ENCODE peak calls at places on chromosomes 3 and 15, in four cellular contexts. One of them, this sample, is unnamed.

GRCh38 chr15:64067564-64068030 is 21.3 kb upstream of the DAPK2 start:
- DNase-seq in MV-4-11: peak
- DNase-seq in hypothalamus: peak
- DNase-seq in NCI-H774: peak
- DNase-seq in this sample: peak

GRCh38 chr15:98546325-98546724 is 102.0 kb upstream of the IGF1R start:
- DNase-seq in hypothalamus: no peak
- DNase-seq in MV-4-11: no peak
- DNase-seq in NCI-H774: no peak
- DNase-seq in this sample: no peak

GRCh38 chr3:187667526-187667925 is 2.7 kb downstream of the SST start:
- DNase-seq in NCI-H774: peak
- DNase-seq in hypothalamus: no peak
- DNase-seq in MV-4-11: no peak
- DNase-seq in this sample: no peak

GRCh38 chr3:160968731-160969130 is 136.4 kb downstream of the B3GALNT1 start:
- DNase-seq in MV-4-11: no peak
- DNase-seq in NCI-H774: no peak
- DNase-seq in hypothalamus: no peak
- DNase-seq in this sample: no peak

GRCh38 chr3:132641837-132642538 is 17.6 kb downstream of the ACAD11 start:
- DNase-seq in MV-4-11: peak
- DNase-seq in hypothalamus: no peak
- DNase-seq in NCI-H774: peak
- DNase-seq in this sample: peak

GRCh38 chr15:34514251-34514760 is 69.1 kb downstream of the GOLGA8B start:
- DNase-seq in hypothalamus: no peak
- DNase-seq in NCI-H774: no peak
- DNase-seq in MV-4-11: no peak
- DNase-seq in this sample: no peak

GRCh38 chr3:148146947-148147346 is 550.8 kb upstream of the AGTR1 start:
- DNase-seq in MV-4-11: no peak
- DNase-seq in hypothalamus: no peak
- DNase-seq in NCI-H774: no peak
- DNase-seq in this sample: peak

GRCh38 chr3:144643778-144644191 is 672.2 kb downstream of the DIPK2A start:
- DNase-seq in NCI-H774: no peak
- DNase-seq in hypothalamus: no peak
- DNase-seq in MV-4-11: no peak
- DNase-seq in this sample: no peak

GRCh38 chr3:29227307-29227706 is 53.6 kb upstream of the RBMS3 start:
- DNase-seq in hypothalamus: no peak
- DNase-seq in NCI-H774: no peak
- DNase-seq in MV-4-11: no peak
- DNase-seq in this sample: no peak

GRCh38 chr3:116005404-116005803 is 382.1 kb downstream of the GAP43 start:
- DNase-seq in MV-4-11: no peak
- DNase-seq in NCI-H774: no peak
- DNase-seq in hypothalamus: no peak
- DNase-seq in this sample: peak

GRCh38 chr3:191235331-191236314 is 36.6 kb downstream of the OSTN start:
- DNase-seq in MV-4-11: no peak
- DNase-seq in NCI-H774: no peak
- DNase-seq in hypothalamus: no peak
- DNase-seq in this sample: no peak

GRCh38 chr3:138381950-138382715 is 33.8 kb downstream of the MRAS start:
- DNase-seq in NCI-H774: no peak
- DNase-seq in MV-4-11: peak
- DNase-seq in hypothalamus: peak
- DNase-seq in this sample: peak

GRCh38 chr3:65596511-65597224 is 442.1 kb downstream of the MAGI1 start:
- DNase-seq in NCI-H774: no peak
- DNase-seq in MV-4-11: no peak
- DNase-seq in hypothalamus: peak
- DNase-seq in this sample: no peak

GRCh38 chr3:124985358-124985757 is 50.8 kb upstream of the MUC13 start:
- DNase-seq in hypothalamus: no peak
- DNase-seq in MV-4-11: peak
- DNase-seq in NCI-H774: no peak
- DNase-seq in this sample: peak

GRCh38 chr3:87227835-87228144 is 681 bp downstream of the CHMP2B start:
- DNase-seq in NCI-H774: no peak
- DNase-seq in MV-4-11: no peak
- DNase-seq in hypothalamus: no peak
- DNase-seq in this sample: no peak

GRCh38 chr3:16203671-16204629 is 29.5 kb downstream of the GALNT15 start:
- DNase-seq in NCI-H774: no peak
- DNase-seq in MV-4-11: no peak
- DNase-seq in hypothalamus: no peak
- DNase-seq in this sample: no peak

GRCh38 chr15:85730001-85730820 is 64.5 kb downstream of the KLHL25 start:
- DNase-seq in hypothalamus: no peak
- DNase-seq in NCI-H774: peak
- DNase-seq in MV-4-11: peak
- DNase-seq in this sample: peak

GRCh38 chr15:70328137-70329115 is 230.7 kb upstream of the TLE3 start:
- DNase-seq in hypothalamus: no peak
- DNase-seq in NCI-H774: no peak
- DNase-seq in MV-4-11: peak
- DNase-seq in this sample: no peak

GRCh38 chr3:188978772-188979171 is 193.0 kb upstream of the TPRG1 start:
- DNase-seq in hypothalamus: no peak
- DNase-seq in MV-4-11: no peak
- DNase-seq in NCI-H774: no peak
- DNase-seq in this sample: no peak

GRCh38 chr3:4067893-4068292 is 235.3 kb upstream of the SETMAR start:
- DNase-seq in MV-4-11: peak
- DNase-seq in hypothalamus: no peak
- DNase-seq in NCI-H774: no peak
- DNase-seq in this sample: no peak

GRCh38 chr3:119098620-119099222 is 47.2 kb upstream of the TEX55 start:
- DNase-seq in NCI-H774: no peak
- DNase-seq in hypothalamus: no peak
- DNase-seq in MV-4-11: no peak
- DNase-seq in this sample: peak

GRCh38 chr3:126549861-126550487 is 8.8 kb downstream of the C3orf22 start:
- DNase-seq in MV-4-11: no peak
- DNase-seq in hypothalamus: no peak
- DNase-seq in NCI-H774: no peak
- DNase-seq in this sample: no peak

GRCh38 chr15:69509131-69509530 is 56.5 kb downstream of the RPLP1 start:
- DNase-seq in NCI-H774: no peak
- DNase-seq in MV-4-11: peak
- DNase-seq in hypothalamus: no peak
- DNase-seq in this sample: no peak

GRCh38 chr15:76084263-76084662 is 24.5 kb downstream of the TMEM266 start:
- DNase-seq in MV-4-11: no peak
- DNase-seq in hypothalamus: no peak
- DNase-seq in NCI-H774: no peak
- DNase-seq in this sample: no peak

GRCh38 chr3:45033799-45034198 is 7.7 kb downstream of the CLEC3B start:
- DNase-seq in hypothalamus: no peak
- DNase-seq in NCI-H774: no peak
- DNase-seq in MV-4-11: no peak
- DNase-seq in this sample: no peak

GRCh38 chr3:130341882-130342281 is 3.6 kb upstream of the COL6A5 start:
- DNase-seq in NCI-H774: no peak
- DNase-seq in MV-4-11: no peak
- DNase-seq in hypothalamus: no peak
- DNase-seq in this sample: no peak

GRCh38 chr3:107367353-107367752 is 9.9 kb upstream of the CCDC54 start:
- DNase-seq in MV-4-11: no peak
- DNase-seq in NCI-H774: no peak
- DNase-seq in hypothalamus: no peak
- DNase-seq in this sample: peak

GRCh38 chr15:68580883-68581155 is 2.0 kb downstream of the CORO2B start:
- DNase-seq in NCI-H774: no peak
- DNase-seq in hypothalamus: no peak
- DNase-seq in MV-4-11: no peak
- DNase-seq in this sample: no peak

GRCh38 chr3:140850210-140850955 is 91.3 kb upstream of the SLC25A36 start:
- DNase-seq in hypothalamus: no peak
- DNase-seq in MV-4-11: no peak
- DNase-seq in NCI-H774: no peak
- DNase-seq in this sample: peak

GRCh38 chr3:136979204-136979603 is 21.4 kb downstream of the IL20RB start:
- DNase-seq in MV-4-11: no peak
- DNase-seq in hypothalamus: no peak
- DNase-seq in NCI-H774: no peak
- DNase-seq in this sample: no peak

GRCh38 chr15:70492240-70493177 is 270.8 kb downstream of the UACA start:
- DNase-seq in MV-4-11: peak
- DNase-seq in hypothalamus: no peak
- DNase-seq in NCI-H774: no peak
- DNase-seq in this sample: peak

GRCh38 chr15:48855501-48856440 is 22.2 kb upstream of the EID1 start:
- DNase-seq in MV-4-11: no peak
- DNase-seq in hypothalamus: no peak
- DNase-seq in NCI-H774: no peak
- DNase-seq in this sample: peak

GRCh38 chr3:128067481-128067880 is 15.2 kb downstream of the SEC61A1 start:
- DNase-seq in MV-4-11: peak
- DNase-seq in NCI-H774: no peak
- DNase-seq in hypothalamus: no peak
- DNase-seq in this sample: no peak

GRCh38 chr3:150049317-150049716 is 78.6 kb upstream of the PFN2 start:
- DNase-seq in NCI-H774: no peak
- DNase-seq in hypothalamus: no peak
- DNase-seq in MV-4-11: no peak
- DNase-seq in this sample: no peak

GRCh38 chr3:15683253-15683652 is 81.7 kb downstream of the BTD start:
- DNase-seq in NCI-H774: no peak
- DNase-seq in MV-4-11: peak
- DNase-seq in hypothalamus: no peak
- DNase-seq in this sample: no peak

GRCh38 chr15:52295421-52295991 is at the start of gene MYO5C:
- DNase-seq in hypothalamus: no peak
- DNase-seq in NCI-H774: peak
- DNase-seq in MV-4-11: no peak
- DNase-seq in this sample: peak

GRCh38 chr15:61070111-61070901 is 158.8 kb downstream of the RORA start:
- DNase-seq in hypothalamus: no peak
- DNase-seq in MV-4-11: no peak
- DNase-seq in NCI-H774: no peak
- DNase-seq in this sample: no peak

GRCh38 chr15:83462953-83463433 is 15.9 kb downstream of the SH3GL3 start:
- DNase-seq in hypothalamus: no peak
- DNase-seq in NCI-H774: no peak
- DNase-seq in MV-4-11: no peak
- DNase-seq in this sample: no peak